ENCODE peak calls at places on chromosomes 12 and 14, in six cellular contexts. One of them, this sample, is unnamed.

GRCh38 chr12:111314949-111315539 is 53.9 kb downstream of the PHETA1 start:
- DNase-seq in body of pancreas: no peak
- DNase-seq in naive thymus-derived CD4-positive, alpha-beta T cell: no peak
- DNase-seq in WERI-Rb-1: no peak
- DNase-seq in AG04450: no peak
- DNase-seq in stomach: no peak
- DNase-seq in this sample: no peak

GRCh38 chr12:47078733-47079364 is 572 bp upstream of the PCED1B start:
- DNase-seq in body of pancreas: peak; percentile 60
- DNase-seq in naive thymus-derived CD4-positive, alpha-beta T cell: peak; percentile 40
- DNase-seq in WERI-Rb-1: no peak
- DNase-seq in AG04450: no peak
- DNase-seq in stomach: no peak
- DNase-seq in this sample: no peak

GRCh38 chr12:123948401-123949117 is 24.1 kb downstream of the CCDC92 start:
- DNase-seq in body of pancreas: no peak
- DNase-seq in naive thymus-derived CD4-positive, alpha-beta T cell: no peak
- DNase-seq in WERI-Rb-1: peak; percentile 21
- DNase-seq in AG04450: no peak
- DNase-seq in stomach: no peak
- DNase-seq in this sample: no peak

GRCh38 chr14:61527325-61528100 is 167.8 kb upstream of the HIF1A start:
- DNase-seq in body of pancreas: peak; percentile 42
- DNase-seq in naive thymus-derived CD4-positive, alpha-beta T cell: no peak
- DNase-seq in WERI-Rb-1: no peak
- DNase-seq in AG04450: no peak
- DNase-seq in stomach: no peak
- DNase-seq in this sample: no peak

GRCh38 chr12:27866382-27867101 is 86.5 kb upstream of the MANSC4 start:
- DNase-seq in body of pancreas: no peak
- DNase-seq in naive thymus-derived CD4-positive, alpha-beta T cell: no peak
- DNase-seq in WERI-Rb-1: no peak
- DNase-seq in AG04450: no peak
- DNase-seq in stomach: no peak
- DNase-seq in this sample: no peak

GRCh38 chr12:46555379-46555778 is 182.8 kb upstream of the SLC38A2 start:
- DNase-seq in body of pancreas: no peak
- DNase-seq in naive thymus-derived CD4-positive, alpha-beta T cell: no peak
- DNase-seq in WERI-Rb-1: no peak
- DNase-seq in AG04450: peak; percentile 76
- DNase-seq in stomach: no peak
- DNase-seq in this sample: no peak

GRCh38 chr14:68882235-68882634 is 89.4 kb upstream of the ZFP36L1 start:
- DNase-seq in body of pancreas: no peak
- DNase-seq in naive thymus-derived CD4-positive, alpha-beta T cell: no peak
- DNase-seq in WERI-Rb-1: no peak
- DNase-seq in AG04450: no peak
- DNase-seq in stomach: no peak
- DNase-seq in this sample: no peak

GRCh38 chr14:40004871-40005503 is 572.8 kb upstream of the FBXO33 start:
- DNase-seq in body of pancreas: no peak
- DNase-seq in naive thymus-derived CD4-positive, alpha-beta T cell: no peak
- DNase-seq in WERI-Rb-1: no peak
- DNase-seq in AG04450: no peak
- DNase-seq in stomach: no peak
- DNase-seq in this sample: no peak

GRCh38 chr14:94857985-94858384 is 88.1 kb upstream of the GSC start:
- DNase-seq in body of pancreas: no peak
- DNase-seq in naive thymus-derived CD4-positive, alpha-beta T cell: no peak
- DNase-seq in WERI-Rb-1: no peak
- DNase-seq in AG04450: no peak
- DNase-seq in stomach: no peak
- DNase-seq in this sample: no peak

GRCh38 chr12:79119796-79120195 is 255.2 kb downstream of the SYT1 start:
- DNase-seq in body of pancreas: no peak
- DNase-seq in naive thymus-derived CD4-positive, alpha-beta T cell: no peak
- DNase-seq in WERI-Rb-1: peak; percentile 24
- DNase-seq in AG04450: no peak
- DNase-seq in stomach: no peak
- DNase-seq in this sample: no peak

GRCh38 chr14:76595266-76595665 is 166.0 kb upstream of the VASH1 start:
- DNase-seq in body of pancreas: no peak
- DNase-seq in naive thymus-derived CD4-positive, alpha-beta T cell: no peak
- DNase-seq in WERI-Rb-1: no peak
- DNase-seq in AG04450: no peak
- DNase-seq in stomach: no peak
- DNase-seq in this sample: no peak

GRCh38 chr12:81128930-81129554 is 51.2 kb downstream of the ACSS3 start:
- DNase-seq in body of pancreas: peak; percentile 50
- DNase-seq in naive thymus-derived CD4-positive, alpha-beta T cell: no peak
- DNase-seq in WERI-Rb-1: peak; percentile 38
- DNase-seq in AG04450: peak; percentile 16
- DNase-seq in stomach: no peak
- DNase-seq in this sample: peak; percentile 23

GRCh38 chr12:67593041-67593870 is 55.3 kb upstream of the DYRK2 start:
- DNase-seq in body of pancreas: peak; percentile 67
- DNase-seq in naive thymus-derived CD4-positive, alpha-beta T cell: peak; percentile 14
- DNase-seq in WERI-Rb-1: no peak
- DNase-seq in AG04450: no peak
- DNase-seq in stomach: peak; percentile 82
- DNase-seq in this sample: peak; percentile 92

GRCh38 chr12:123523518-123523917 is 10.0 kb downstream of the RILPL1 start:
- DNase-seq in body of pancreas: no peak
- DNase-seq in naive thymus-derived CD4-positive, alpha-beta T cell: no peak
- DNase-seq in WERI-Rb-1: no peak
- DNase-seq in AG04450: no peak
- DNase-seq in stomach: no peak
- DNase-seq in this sample: no peak

GRCh38 chr14:66105819-66106218 is 380.4 kb upstream of the CCDC196 start:
- DNase-seq in body of pancreas: no peak
- DNase-seq in naive thymus-derived CD4-positive, alpha-beta T cell: no peak
- DNase-seq in WERI-Rb-1: no peak
- DNase-seq in AG04450: no peak
- DNase-seq in stomach: no peak
- DNase-seq in this sample: no peak

GRCh38 chr12:67909681-67910080 is 79.6 kb upstream of the IFNG-AS1 start:
- DNase-seq in body of pancreas: no peak
- DNase-seq in naive thymus-derived CD4-positive, alpha-beta T cell: no peak
- DNase-seq in WERI-Rb-1: no peak
- DNase-seq in AG04450: no peak
- DNase-seq in stomach: no peak
- DNase-seq in this sample: no peak

GRCh38 chr14:34252227-34252626 is 209.8 kb downstream of the SPTSSA start:
- DNase-seq in body of pancreas: no peak
- DNase-seq in naive thymus-derived CD4-positive, alpha-beta T cell: no peak
- DNase-seq in WERI-Rb-1: no peak
- DNase-seq in AG04450: no peak
- DNase-seq in stomach: no peak
- DNase-seq in this sample: no peak

GRCh38 chr12:70590549-70591226 is 46.5 kb downstream of the PTPRB start:
- DNase-seq in body of pancreas: no peak
- DNase-seq in naive thymus-derived CD4-positive, alpha-beta T cell: no peak
- DNase-seq in WERI-Rb-1: no peak
- DNase-seq in AG04450: no peak
- DNase-seq in stomach: no peak
- DNase-seq in this sample: no peak

GRCh38 chr14:85402546-85403162 is 127.3 kb upstream of the FLRT2 start:
- DNase-seq in body of pancreas: no peak
- DNase-seq in naive thymus-derived CD4-positive, alpha-beta T cell: no peak
- DNase-seq in WERI-Rb-1: no peak
- DNase-seq in AG04450: no peak
- DNase-seq in stomach: no peak
- DNase-seq in this sample: no peak

GRCh38 chr14:23294734-23295561 is 7.7 kb downstream of the PPP1R3E start:
- DNase-seq in body of pancreas: peak; percentile 72
- DNase-seq in naive thymus-derived CD4-positive, alpha-beta T cell: peak; percentile 75
- DNase-seq in WERI-Rb-1: peak; percentile 40
- DNase-seq in AG04450: no peak
- DNase-seq in stomach: peak; percentile 50
- DNase-seq in this sample: peak; percentile 31

GRCh38 chr12:31315089-31315725 is 10.7 kb downstream of the SINHCAF start:
- DNase-seq in body of pancreas: no peak
- DNase-seq in naive thymus-derived CD4-positive, alpha-beta T cell: no peak
- DNase-seq in WERI-Rb-1: no peak
- DNase-seq in AG04450: no peak
- DNase-seq in stomach: no peak
- DNase-seq in this sample: no peak

DNA sequence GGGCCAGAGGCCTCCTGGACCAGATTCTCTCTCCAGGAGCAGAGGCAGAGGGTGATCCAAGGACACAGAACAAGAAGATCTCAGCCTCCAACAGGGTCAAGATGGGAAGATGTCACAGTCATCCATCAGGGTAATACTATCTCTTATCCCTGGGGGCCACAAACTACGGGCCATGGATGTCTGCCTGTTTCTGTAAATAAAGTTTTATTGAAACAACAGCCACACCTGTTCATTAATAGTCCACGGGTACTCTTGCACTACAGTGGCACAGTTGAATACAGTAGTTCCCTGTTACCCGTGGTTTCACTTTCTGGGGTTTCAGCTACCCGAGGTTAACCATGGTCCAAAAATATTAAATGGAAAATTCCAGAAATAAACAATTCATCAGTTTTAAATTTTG is 65.9 kb downstream of the BCL11B start:
- DNase-seq in body of pancreas: no peak
- DNase-seq in naive thymus-derived CD4-positive, alpha-beta T cell: no peak
- DNase-seq in WERI-Rb-1: no peak
- DNase-seq in AG04450: no peak
- DNase-seq in stomach: no peak
- DNase-seq in this sample: no peak
- H3K27me3 ChIP-seq in body of pancreas: no peaks in the 10 kb centered on the region
- H3K27me3 ChIP-seq in naive thymus-derived CD4-positive, alpha-beta T cell: no peaks in the 10 kb centered on the region
- H3K27me3 ChIP-seq in WERI-Rb-1: peaks cover 59% of the 10 kb centered on the region
- H3K27me3 ChIP-seq in AG04450: no peaks in the 10 kb centered on the region
- H3K27me3 ChIP-seq in stomach: peaks cover 6% of the 10 kb centered on the region
- H3K27me3 ChIP-seq in this sample: no peaks in the 10 kb centered on the region

DNA sequence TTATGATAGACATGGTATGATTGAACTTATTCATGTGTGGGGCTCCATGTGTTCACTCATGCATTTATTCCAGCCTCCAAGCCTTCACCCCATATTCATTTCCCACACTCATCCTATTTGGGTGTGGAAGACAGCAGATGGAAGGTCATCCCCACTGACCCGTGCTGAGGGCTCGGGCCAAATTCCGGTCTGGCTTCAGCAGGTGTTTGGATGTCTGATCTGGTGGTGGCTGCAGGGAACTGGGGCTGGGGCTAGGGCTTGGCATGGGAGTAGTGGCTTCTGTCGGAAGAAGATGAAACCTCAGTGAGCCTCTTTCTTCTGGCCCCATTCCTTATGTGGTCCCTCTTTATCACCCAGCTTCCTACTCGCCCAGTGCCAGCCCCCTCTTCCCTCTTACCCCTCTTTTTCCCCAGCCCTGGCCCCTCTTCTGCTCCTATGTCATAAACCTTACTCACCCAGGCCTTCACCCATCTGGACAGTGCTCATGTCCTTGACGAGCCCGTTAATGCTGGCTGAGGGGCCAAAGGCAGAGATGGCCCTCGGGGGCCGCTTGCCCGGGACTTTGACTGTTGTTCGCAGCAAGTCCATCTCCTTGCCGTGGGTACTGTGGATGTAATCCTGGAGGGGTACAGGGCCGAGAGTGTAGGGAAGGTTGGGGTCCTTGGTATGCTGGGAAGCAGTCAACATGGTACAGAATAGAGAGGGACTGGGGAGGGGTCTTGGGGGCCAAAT is 8.0 kb downstream of the AGAP2 start:
- DNase-seq in body of pancreas: no peak
- DNase-seq in naive thymus-derived CD4-positive, alpha-beta T cell: no peak
- DNase-seq in WERI-Rb-1: no peak
- DNase-seq in AG04450: no peak
- DNase-seq in stomach: no peak
- DNase-seq in this sample: no peak
- H3K27me3 ChIP-seq in body of pancreas: peaks cover 5% of the 10 kb centered on the region
- H3K27me3 ChIP-seq in naive thymus-derived CD4-positive, alpha-beta T cell: no peaks in the 10 kb centered on the region
- H3K27me3 ChIP-seq in WERI-Rb-1: no peaks in the 10 kb centered on the region
- H3K27me3 ChIP-seq in AG04450: peaks cover 45% of the 10 kb centered on the region
- H3K27me3 ChIP-seq in stomach: peaks cover 88% of the 10 kb centered on the region
- H3K27me3 ChIP-seq in this sample: peaks cover 9% of the 10 kb centered on the region

DNA sequence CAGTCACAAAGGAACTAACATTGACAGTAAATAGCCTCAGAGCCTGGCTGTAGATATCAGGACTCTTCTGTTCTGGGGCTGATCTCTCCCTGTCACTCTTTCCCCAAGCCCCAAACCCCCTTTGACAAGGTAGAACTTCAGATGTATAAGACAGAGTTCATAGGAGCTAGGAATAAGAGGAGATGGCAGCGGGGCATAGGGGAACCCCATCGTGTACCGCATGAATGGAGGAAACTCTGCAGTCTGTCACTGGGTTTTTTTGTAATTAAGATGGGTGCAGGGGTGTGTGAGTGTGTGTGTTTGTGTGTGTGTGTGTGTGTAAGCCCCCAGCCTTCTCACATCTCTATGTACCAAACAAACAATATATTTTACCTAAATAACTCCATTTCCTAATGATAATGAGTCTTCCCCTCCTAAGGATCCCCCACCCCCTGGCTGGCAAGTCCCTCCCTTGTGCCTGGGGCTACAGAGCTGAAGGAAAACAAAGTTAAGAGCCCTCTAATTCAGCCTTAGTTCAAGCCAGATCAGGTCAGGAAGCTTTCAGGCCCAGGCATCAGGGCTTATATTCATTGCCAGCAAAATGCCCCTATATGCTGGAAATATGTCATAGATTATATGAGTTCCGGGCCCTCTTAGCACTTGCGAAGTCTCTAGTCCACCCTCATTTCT is 9.1 kb upstream of the HOXC4 start:
- DNase-seq in body of pancreas: no peak
- DNase-seq in naive thymus-derived CD4-positive, alpha-beta T cell: no peak
- DNase-seq in WERI-Rb-1: no peak
- DNase-seq in AG04450: no peak
- DNase-seq in stomach: no peak
- DNase-seq in this sample: no peak
- H3K27me3 ChIP-seq in body of pancreas: peaks cover 42% of the 10 kb centered on the region
- H3K27me3 ChIP-seq in naive thymus-derived CD4-positive, alpha-beta T cell: peaks cover 10% of the 10 kb centered on the region
- H3K27me3 ChIP-seq in WERI-Rb-1: no peaks in the 10 kb centered on the region
- H3K27me3 ChIP-seq in AG04450: peaks cover 72% of the 10 kb centered on the region
- H3K27me3 ChIP-seq in stomach: peaks cover 90% of the 10 kb centered on the region
- H3K27me3 ChIP-seq in this sample: peaks cover 87% of the 10 kb centered on the region

DNA sequence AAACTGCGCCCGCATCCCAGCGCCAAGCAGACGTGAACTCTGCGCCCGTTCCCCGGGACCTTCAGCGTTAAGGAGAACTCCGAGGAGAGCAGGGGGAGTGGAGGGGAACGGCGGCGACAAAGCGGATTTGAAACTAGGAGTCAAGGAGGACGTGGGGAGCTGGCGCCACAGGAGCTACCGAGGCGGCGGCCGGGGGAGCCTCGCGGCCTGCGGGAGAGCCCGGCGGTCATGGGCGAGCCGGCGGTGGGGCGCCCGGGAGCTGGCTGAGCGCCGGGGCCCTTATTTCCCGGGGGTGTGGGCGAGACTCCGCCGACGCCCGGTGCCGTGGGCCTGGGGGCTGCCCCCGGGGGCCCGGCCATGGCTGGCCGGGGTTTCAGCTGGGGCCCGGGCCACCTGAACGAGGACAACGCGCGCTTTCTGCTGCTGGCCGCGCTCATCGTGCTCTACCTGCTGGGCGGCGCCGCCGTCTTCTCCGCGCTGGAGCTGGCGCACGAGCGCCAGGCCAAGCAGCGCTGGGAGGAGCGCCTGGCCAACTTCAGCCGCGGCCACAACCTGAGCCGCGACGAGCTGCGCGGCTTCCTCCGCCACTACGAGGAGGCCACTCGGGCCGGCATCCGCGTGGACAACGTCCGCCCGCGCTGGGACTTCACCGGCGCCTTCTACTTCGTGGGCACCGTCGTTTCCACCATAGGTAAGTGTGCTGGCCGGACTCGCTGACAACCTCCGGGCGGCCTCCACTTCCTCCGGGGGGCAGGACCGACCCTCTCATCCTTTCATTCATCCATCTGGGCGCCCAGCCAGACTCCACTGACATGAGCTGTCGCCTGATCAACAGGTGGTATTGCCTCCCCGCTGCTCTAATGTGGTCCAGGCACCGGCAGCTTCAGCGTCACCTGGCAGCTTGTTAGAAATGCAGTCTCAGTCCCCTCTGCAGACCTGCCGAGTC is at the start of gene KCNK13:
- DNase-seq in body of pancreas: peak; percentile 33
- DNase-seq in naive thymus-derived CD4-positive, alpha-beta T cell: no peak
- DNase-seq in WERI-Rb-1: peak; percentile 53
- DNase-seq in AG04450: no peak
- DNase-seq in stomach: no peak
- DNase-seq in this sample: peak; percentile 23
- H3K27me3 ChIP-seq in body of pancreas: peaks cover 26% of the 10 kb centered on the region
- H3K27me3 ChIP-seq in naive thymus-derived CD4-positive, alpha-beta T cell: no peaks in the 10 kb centered on the region
- H3K27me3 ChIP-seq in WERI-Rb-1: peaks cover 31% of the 10 kb centered on the region
- H3K27me3 ChIP-seq in AG04450: peaks cover 59% of the 10 kb centered on the region
- H3K27me3 ChIP-seq in stomach: peaks cover 91% of the 10 kb centered on the region
- H3K27me3 ChIP-seq in this sample: peaks cover 48% of the 10 kb centered on the region